ENCODE peak calls at places on chromosomes 16 and 17, in seven cellular contexts. M is gastrocnemius medialis, T is colonic mucosa, I is cardiac muscle cell, K is SK-N-SH, S is tibial nerve, U is heart left ventricle. W is an unnamed sample.
A peak's percentile ranks its signal among the peaks of the same experiment; 100 is the strongest.

GRCh38 chr17:45382226-45382625 is 50.4 kb downstream of the ARHGAP27 start:
- DNase-seq in M (no peak), T (no peak), I (no peak), K (no peak), S (no peak), U (no peak), W (no peak)

GRCh38 chr17:39776267-39776666 is 38.5 kb downstream of the GRB7 start:
- DNase-seq in M (no peak), T (no peak), I (no peak), K (no peak), S (no peak), U (no peak), W (no peak)

GRCh38 chr17:8935194-8935593 is 30.3 kb downstream of the PIK3R5 start:
- DNase-seq in M (no peak), T (no peak), I (peak; percentile 18), K (no peak), S (no peak), U (no peak), W (no peak)

GRCh38 chr16:90019543-90020259 is 445 bp upstream of the DBNDD1 start:
- DNase-seq in M (no peak), T (peak; percentile 40), I (no peak), K (peak; percentile 94), S (no peak), U (no peak), W (no peak)

GRCh38 chr17:51120739-51121619 is at the start of gene SPAG9:
- DNase-seq in M (peak; percentile 96), T (peak; percentile 96), I (peak; percentile 98), K (peak; percentile 100), S (peak; percentile 93), U (peak; percentile 98), W (peak; percentile 73)

GRCh38 chr16:8798174-8798527 is 512 bp downstream of the PMM2 start:
- DNase-seq in M (no peak), T (no peak), I (no peak), K (peak; percentile 29), S (no peak), U (no peak), W (no peak)

GRCh38 chr16:74190292-74190691 is 106.3 kb upstream of the PSMD7 start:
- DNase-seq in M (no peak), T (no peak), I (no peak), K (no peak), S (no peak), U (no peak), W (no peak)

GRCh38 chr17:72632026-72632684 is 460.3 kb downstream of the SLC39A11 start:
- DNase-seq in M (no peak), T (peak; percentile 97), I (no peak), K (no peak), S (no peak), U (peak; percentile 57), W (no peak)

GRCh38 chr16:82819286-82819685 is 192.5 kb downstream of the CDH13 start:
- DNase-seq in M (no peak), T (no peak), I (no peak), K (no peak), S (no peak), U (no peak), W (no peak)

GRCh38 chr17:14396542-14396941 is 95.7 kb downstream of the HS3ST3B1 start:
- DNase-seq in M (no peak), T (no peak), I (peak; percentile 28), K (no peak), S (no peak), U (no peak), W (no peak)

GRCh38 chr16:31412750-31413149 is 15.4 kb downstream of the COX6A2 start:
- DNase-seq in M (no peak), T (no peak), I (no peak), K (no peak), S (no peak), U (no peak), W (no peak)

GRCh38 chr17:76512366-76513305 is 11.4 kb upstream of the RHBDF2 start:
- DNase-seq in M (no peak), T (no peak), I (no peak), K (no peak), S (no peak), U (no peak), W (no peak)
- H3K4me3 ChIP-seq in M (no peak overlapping the region), T (no peak overlapping the region), I (no peak overlapping the region), K (no peak overlapping the region), S (no peak overlapping the region), U (no peak overlapping the region), W (no peak overlapping the region)

GRCh38 chr16:51155199-51155607 is 4.1 kb upstream of the SALL1 start:
- DNase-seq in M (no peak), T (no peak), I (no peak), K (peak; percentile 24), S (no peak), U (no peak), W (no peak)
- H3K27me3 ChIP-seq in M (peaks cover 59% of the 10 kb centered on the region), T (peaks cover 47% of the 10 kb centered on the region), I (peaks cover 11% of the 10 kb centered on the region), K (peaks cover 67% of the 10 kb centered on the region), S (peaks cover 81% of the 10 kb centered on the region), U (peaks cover 69% of the 10 kb centered on the region), W (no peaks in the 10 kb centered on the region)

GRCh38 chr16:72467157-72467759 is 295.3 kb upstream of the PMFBP1 start:
- DNase-seq in M (no peak), T (no peak), I (peak; percentile 71), K (peak; percentile 37), S (no peak), U (no peak), W (peak; percentile 2)
- TF ChIP-seq CTCF in M (peak; percentile 8), T (peak; percentile 26), I (peak; percentile 72), K (peak; percentile 77), S (peak; percentile 53), U (no peak), W (peak; percentile 72)

GRCh38 chr16:30096862-30097563 is 1.0 kb upstream of the YPEL3 start:
- DNase-seq in M (no peak), T (no peak), I (no peak), K (no peak), S (no peak), U (no peak), W (no peak)
- H3K4me3 ChIP-seq in M (peak overlapping the region; percentile 85), T (peak overlapping the region; percentile 71), I (no peak overlapping the region), K (no peak overlapping the region), S (no peak overlapping the region), U (no peak overlapping the region), W (no peak overlapping the region)

DNA sequence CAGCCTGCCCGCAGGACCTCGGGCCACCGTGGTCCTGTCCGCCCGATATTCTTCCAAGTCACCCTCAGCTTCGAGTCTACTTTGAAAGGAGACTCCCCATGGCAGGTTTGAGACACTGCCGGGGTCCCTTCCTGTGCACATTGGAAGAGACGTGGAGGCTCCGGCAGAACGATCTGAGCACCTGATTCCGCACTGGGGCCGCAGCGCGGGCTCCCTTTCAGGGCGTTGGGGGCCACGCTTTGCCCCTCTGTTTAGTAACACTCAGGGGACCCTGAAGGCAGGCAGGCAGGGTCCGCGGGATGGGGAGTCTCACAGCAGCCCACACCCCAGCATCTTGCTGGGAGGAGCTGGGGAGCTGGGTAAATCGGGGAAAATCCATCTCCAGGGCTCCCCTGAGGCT is 30.6 kb downstream of the SOX8 start:
- DNase-seq in M (no peak), T (no peak), I (no peak), K (no peak), S (no peak), U (no peak), W (no peak)
- H3K27me3 ChIP-seq in M (peaks cover 14% of the 10 kb centered on the region), T (no peaks in the 10 kb centered on the region), I (no peaks in the 10 kb centered on the region), K (peaks cover 60% of the 10 kb centered on the region), S (peaks cover 33% of the 10 kb centered on the region), U (no peaks in the 10 kb centered on the region), W (peaks cover 55% of the 10 kb centered on the region)

GRCh38 chr17:76547642-76548202 is 7.9 kb downstream of the PRCD start:
- DNase-seq in M (no peak), T (no peak), I (no peak), K (no peak), S (no peak), U (no peak), W (no peak)
- TF ChIP-seq CTCF in M (no peak), T (no peak), I (no peak), K (no peak), S (peak; percentile 21), U (no peak), W (no peak)

W was measured in kidney epithelial cell.